ENCODE peak calls at places on chromosomes 12 and 14, in seven cellular contexts. I, Z, F, R, X, L and V are unnamed samples.

GRCh38 chr12:124761876-124762275 is 101.8 kb downstream of the SCARB1 start:
- DNase-seq in I (no peak), Z (no peak), F (no peak), R (no peak), X (no peak), L (no peak), V (no peak)

GRCh38 chr12:64808110-64808509 is 16.3 kb upstream of the TBC1D30 start:
- DNase-seq in I (no peak), Z (no peak), F (no peak), R (no peak), X (no peak), L (no peak), V (no peak)

GRCh38 chr12:86929962-86930361 is 673.8 kb upstream of the MGAT4C start:
- DNase-seq in I (no peak), Z (no peak), F (no peak), R (no peak), X (no peak), L (no peak), V (no peak)

GRCh38 chr12:79681008-79681590 is 9.7 kb downstream of the PAWR start:
- DNase-seq in I (no peak), Z (peak), F (no peak), R (no peak), X (no peak), L (no peak), V (no peak)

GRCh38 chr12:21773263-21773741 is 1.2 kb downstream of the KCNJ8 start:
- DNase-seq in I (no peak), Z (no peak), F (peak), R (no peak), X (no peak), L (no peak), V (peak)

GRCh38 chr12:14410841-14411569 is 45.5 kb downstream of the ATF7IP start:
- DNase-seq in I (no peak), Z (no peak), F (no peak), R (no peak), X (no peak), L (no peak), V (no peak)

GRCh38 chr12:17579148-17580026 is 510.6 kb downstream of the RERGL start:
- DNase-seq in I (peak), Z (no peak), F (no peak), R (no peak), X (no peak), L (no peak), V (no peak)

GRCh38 chr12:127785535-127785934 is 481.4 kb upstream of the TMEM132C start:
- DNase-seq in I (no peak), Z (no peak), F (no peak), R (no peak), X (no peak), L (no peak), V (no peak)

GRCh38 chr12:79652521-79652920 is 38.2 kb downstream of the PAWR start:
- DNase-seq in I (no peak), Z (no peak), F (no peak), R (no peak), X (no peak), L (no peak), V (no peak)

GRCh38 chr12:6097384-6097783 is 27.1 kb downstream of the VWF start:
- DNase-seq in I (no peak), Z (no peak), F (no peak), R (no peak), X (no peak), L (no peak), V (no peak)

GRCh38 chr12:6367065-6367968 is 8.0 kb downstream of the SCNN1A start:
- DNase-seq in I (no peak), Z (no peak), F (peak), R (no peak), X (no peak), L (no peak), V (no peak)

GRCh38 chr12:95838125-95838524 is 20.6 kb upstream of the SNRPF start:
- DNase-seq in I (no peak), Z (no peak), F (no peak), R (no peak), X (no peak), L (no peak), V (peak)

GRCh38 chr12:93918262-93918661 is 230.1 kb upstream of the PLXNC1 start:
- DNase-seq in I (no peak), Z (peak), F (no peak), R (no peak), X (no peak), L (no peak), V (no peak)

GRCh38 chr14:68444449-68445168 is 348.3 kb downstream of the ZFP36L1 start:
- DNase-seq in I (no peak), Z (peak), F (no peak), R (no peak), X (no peak), L (no peak), V (no peak)

GRCh38 chr14:101131451-101131916 is 228.0 kb upstream of the RTL1 start:
- DNase-seq in I (no peak), Z (no peak), F (no peak), R (no peak), X (no peak), L (no peak), V (peak)

GRCh38 chr12:22700126-22700525 is 75.2 kb downstream of the ETNK1 start:
- DNase-seq in I (no peak), Z (no peak), F (no peak), R (no peak), X (no peak), L (no peak), V (no peak)

GRCh38 chr14:106067935-106068334 is 541.6 kb downstream of the TMEM121 start:
- DNase-seq in I (no peak), Z (no peak), F (no peak), R (no peak), X (no peak), L (no peak), V (no peak)